ENCODE peak calls at places on chromosomes 6 and 20, in five cellular contexts. J, F, I, Z and E are unnamed samples.

GRCh38 chr6:136753624-136754023 is 38.7 kb downstream of the MAP3K5 start:
- DNase-seq in J (no peak), F (no peak), I (no peak), Z (no peak), E (no peak)

GRCh38 chr6:79170915-79171314 is 63.6 kb downstream of the HMGN3 start:
- DNase-seq in F (no peak), Z (no peak), J (no peak), I (no peak), E (peak; percentile 56)

GRCh38 chr6:30829016-30829415 is 55.3 kb upstream of the DDR1 start:
- DNase-seq in F (no peak), J (no peak), I (no peak), Z (no peak), E (no peak)

GRCh38 chr6:32402812-32403211 is 4.2 kb downstream of the BTNL2 start:
- DNase-seq in I (no peak), J (no peak), Z (no peak), F (no peak), E (no peak)

GRCh38 chr6:108260126-108260808 is 573 bp downstream of the SNX3 start:
- DNase-seq in F (peak; percentile 48), Z (no peak), I (peak; percentile 45), J (no peak), E (peak; percentile 59)

GRCh38 chr20:35462351-35462750 is 7.0 kb downstream of the CEP250 start:
- DNase-seq in J (no peak), F (no peak), Z (no peak), I (no peak), E (no peak)

GRCh38 chr6:136987526-136987925 is 57.2 kb downstream of the IL20RA start:
- DNase-seq in I (no peak), Z (no peak), J (no peak), F (no peak), E (no peak)

GRCh38 chr6:11766589-11767450 is 11.8 kb downstream of the ADTRP start:
- DNase-seq in Z (peak; percentile 97), F (peak; percentile 98), J (no peak), I (no peak), E (peak; percentile 94)

GRCh38 chr6:157681041-157681650 is 141.9 kb upstream of the SNX9 start:
- DNase-seq in I (no peak), F (no peak), Z (no peak), J (no peak), E (no peak)

GRCh38 chr6:133583907-133584306 is 305.0 kb upstream of the TCF21 start:
- DNase-seq in Z (no peak), I (no peak), J (no peak), F (no peak), E (no peak)

DNA sequence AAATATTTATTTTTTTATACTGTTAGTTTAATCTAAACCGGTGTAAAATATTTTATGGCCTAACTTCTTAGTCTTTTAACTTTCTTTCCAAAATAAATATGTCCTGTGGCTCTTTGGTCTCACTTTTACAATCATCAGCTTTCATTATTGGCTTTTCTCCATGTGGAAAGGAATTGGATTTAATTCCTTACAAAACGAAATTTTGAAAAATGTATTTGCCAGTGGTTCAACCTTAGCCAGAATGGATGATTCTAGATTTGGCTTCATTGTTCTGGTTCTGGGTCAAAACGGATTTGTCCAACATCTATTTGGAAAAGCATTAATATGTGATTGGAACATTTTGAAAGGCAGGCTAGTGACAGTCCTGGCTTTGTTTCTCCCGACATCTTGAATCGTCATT is 59.3 kb downstream of the TENT5A start:
- DNase-seq in I (no peak), Z (no peak), F (no peak), J (no peak), E (no peak)
- H3K4me3 ChIP-seq in I (no peak overlapping the region), Z (no peak overlapping the region), F (no peak overlapping the region), J (no peak overlapping the region), E (no peak overlapping the region)

GRCh38 chr6:123635144-123635543 is 1.6 kb downstream of the TRDN start:
- DNase-seq in J (no peak), I (no peak), Z (no peak), F (no peak), E (no peak)
- H3K4me3 ChIP-seq in J (no peak overlapping the region), I (peak overlapping the region; percentile 70), Z (no peak overlapping the region), F (no peak overlapping the region), E (no peak overlapping the region)

DNA sequence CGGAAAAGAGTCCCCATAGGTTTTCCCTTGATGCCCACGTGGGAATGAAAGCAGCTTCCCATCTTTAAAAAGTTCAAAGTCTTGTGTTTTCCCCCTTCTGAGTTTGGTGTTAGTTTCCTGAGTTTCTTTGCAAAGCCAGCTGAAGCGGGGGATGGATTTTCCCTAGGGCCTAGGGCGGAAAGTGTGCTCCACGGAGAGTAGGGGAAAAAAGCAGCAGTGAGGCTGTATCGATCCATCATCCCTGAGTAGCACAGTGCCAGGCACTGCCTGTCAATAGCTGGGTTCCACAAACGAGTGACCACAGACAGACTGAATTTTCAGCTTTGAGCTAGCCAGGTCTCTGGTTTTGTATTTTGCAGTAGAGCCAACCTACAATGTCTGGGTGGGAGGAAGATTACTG is 1.4 kb downstream of the DAAM2 start:
- DNase-seq in J (no peak), F (no peak), Z (no peak), I (no peak), E (no peak)
- H3K4me3 ChIP-seq in J (peak overlapping the region; percentile 59), F (peak overlapping the region; percentile 91), Z (no peak overlapping the region), I (peak overlapping the region; percentile 69), E (no peak overlapping the region)

DNA sequence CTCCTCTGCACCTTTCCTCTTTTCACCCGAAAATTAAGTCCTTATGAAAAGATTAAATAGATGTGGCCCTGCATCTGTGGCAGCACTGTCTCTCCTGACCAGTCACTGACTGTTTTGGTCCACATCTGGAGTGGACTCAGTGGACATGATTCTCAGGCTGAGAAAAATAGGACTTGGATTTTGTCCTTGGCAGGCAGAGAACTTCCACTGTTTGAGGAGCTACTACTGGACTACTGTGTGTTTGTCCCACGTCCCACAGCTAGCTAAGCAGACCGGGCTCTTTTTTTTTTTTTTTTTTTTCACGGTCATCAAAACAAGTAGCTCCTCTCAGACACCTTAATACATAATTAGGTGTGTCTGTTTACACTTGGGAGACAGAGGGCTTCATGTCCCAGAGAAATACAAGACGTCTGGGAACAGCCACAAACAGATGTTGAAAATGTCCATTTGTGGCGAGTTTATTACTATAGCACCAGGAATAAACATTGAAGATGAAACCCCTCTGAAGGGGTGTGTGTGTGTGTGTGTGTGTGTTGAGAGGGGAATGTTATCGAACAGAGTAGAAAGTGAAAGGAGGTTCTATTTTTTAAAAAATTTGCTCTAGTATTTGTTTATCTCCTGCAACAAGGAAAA is 155.0 kb upstream of the SUPT3H start:
- DNase-seq in I (no peak), Z (no peak), J (no peak), F (peak; percentile 72), E (no peak)
- H3K4me3 ChIP-seq in I (peak overlapping the region; percentile 31), Z (no peak overlapping the region), J (no peak overlapping the region), F (peak overlapping the region; percentile 40), E (no peak overlapping the region)